ENCODE peak calls at places on chromosomes 2 and 18, in four cellular contexts. W, S, O and M are unnamed samples.

GRCh38 chr2:158024288-158024898 is 77.3 kb upstream of the UPP2 start:
- DNase-seq in O (peak), W (peak), S (peak), M (peak)

GRCh38 chr2:203623616-203624015 is 82.8 kb upstream of the CD28 start:
- DNase-seq in S (no peak), W (peak), O (peak), M (peak)

GRCh38 chr2:233076749-233077148 is 16.6 kb downstream of the INPP5D start:
- DNase-seq in W (no peak), S (no peak), O (no peak), M (no peak)

GRCh38 chr2:60406192-60406591 is 147.3 kb downstream of the BCL11A start:
- DNase-seq in S (no peak), W (no peak), O (no peak), M (no peak)

GRCh38 chr2:217865373-217865772 is 137.4 kb downstream of the TNS1 start:
- DNase-seq in O (no peak), W (no peak), S (no peak), M (no peak)

GRCh38 chr18:69770206-69770605 is 177.5 kb downstream of the CD226 start:
- DNase-seq in O (no peak), W (no peak), S (no peak), M (no peak)

GRCh38 chr2:217162533-217162932 is 302.7 kb upstream of the TNP1 start:
- DNase-seq in O (peak), S (peak), W (peak), M (peak)

GRCh38 chr2:223578846-223579245 is 23.3 kb downstream of the SCG2 start:
- DNase-seq in S (no peak), O (no peak), W (no peak), M (no peak)

GRCh38 chr2:38535745-38536506 is 66.8 kb downstream of the HNRNPLL start:
- DNase-seq in W (peak), O (peak), S (peak), M (peak)

GRCh38 chr2:157871415-157871814 is 4.7 kb downstream of the ACVR1 start:
- DNase-seq in W (no peak), O (no peak), S (no peak), M (no peak)

GRCh38 chr2:227643990-227644551 is 22.5 kb upstream of the SCYGR5 start:
- DNase-seq in O (no peak), S (peak), W (no peak), M (no peak)

GRCh38 chr2:234463626-234464290 is 33.1 kb downstream of the ARL4C start:
- DNase-seq in O (no peak), W (no peak), S (no peak), M (no peak)